ENCODE peak calls at places on chromosome 14, in four cellular contexts. L, S, G and P are unnamed samples.

GRCh38 chr14:56125772-56126411 is 7.7 kb downstream of the PELI2 start:
- DNase-seq in L (peak), G (no peak), S (peak), P (peak)

GRCh38 chr14:65972891-65973290 is 513.3 kb upstream of the CCDC196 start:
- DNase-seq in S (no peak), L (no peak), G (no peak), P (no peak)

GRCh38 chr14:101535232-101535631 is 26.1 kb upstream of the DIO3 start:
- DNase-seq in G (no peak), S (no peak), L (no peak), P (no peak)

GRCh38 chr14:55138091-55138490 is 9.0 kb downstream of the LGALS3 start:
- DNase-seq in G (no peak), L (peak), S (no peak), P (peak)

GRCh38 chr14:73245401-73246325 is 8.4 kb downstream of the PAPLN start:
- DNase-seq in S (peak), G (no peak), L (peak), P (peak)

GRCh38 chr14:105647784-105648608 is 121.6 kb downstream of the TMEM121 start:
- DNase-seq in G (no peak), L (no peak), S (no peak), P (no peak)

GRCh38 chr14:100738269-100738691 is 11.6 kb downstream of the DLK1 start:
- DNase-seq in L (no peak), S (no peak), G (no peak), P (no peak)

GRCh38 chr14:63426838-63427237 is 108.1 kb upstream of the GPHB5 start:
- DNase-seq in L (no peak), G (no peak), S (no peak), P (no peak)

GRCh38 chr14:94116701-94117100 is 6.2 kb downstream of the IFI27 start:
- DNase-seq in S (no peak), G (no peak), L (no peak), P (no peak)

GRCh38 chr14:100159865-100160533 is 554 bp upstream of the DEGS2 start:
- DNase-seq in L (peak), S (no peak), G (no peak), P (peak)

GRCh38 chr14:20855652-20856291 is 35.4 kb upstream of the RNASE3 start:
- DNase-seq in S (peak), L (peak), G (peak), P (peak)

GRCh38 chr14:101581806-101582205 is 20.5 kb downstream of the DIO3 start:
- DNase-seq in L (no peak), G (no peak), S (no peak), P (no peak)

GRCh38 chr14:103340480-103341212 is 6.6 kb downstream of the EIF5 start:
- DNase-seq in G (no peak), L (no peak), S (no peak), P (no peak)

GRCh38 chr14:97113339-97113738 is 316.2 kb downstream of the VRK1 start:
- DNase-seq in L (peak), S (no peak), G (peak), P (no peak)

GRCh38 chr14:24403294-24404013 is 4.7 kb downstream of the NYNRIN start:
- DNase-seq in S (no peak), L (no peak), G (no peak), P (no peak)

GRCh38 chr14:38254565-38255407 is 1.1 kb downstream of the CLEC14A start:
- DNase-seq in G (no peak), S (no peak), L (no peak), P (no peak)

GRCh38 chr14:75343914-75344313 is 65.3 kb downstream of the FOS start:
- DNase-seq in S (no peak), L (no peak), G (no peak), P (no peak)

GRCh38 chr14:89247457-89248122 is 169.4 kb downstream of the FOXN3 start:
- DNase-seq in G (no peak), L (peak), S (no peak), P (peak)

GRCh38 chr14:105089746-105090492 is 24.7 kb upstream of the GPR132 start:
- DNase-seq in G (no peak), S (no peak), L (no peak), P (no peak)

GRCh38 chr14:72788972-72789728 is 104.8 kb downstream of the DPF3 start:
- DNase-seq in S (no peak), L (no peak), G (no peak), P (peak)